ENCODE peak calls at places on chromosomes 2 and 18, in five cellular contexts. Z is KBM-7; W is stimulated activated CD4-positive, alpha-beta T cell treated with anti-CD3 and anti-CD28 coated beads, TNF-alpha, amount 100 ng/mL, for 1 hour; L is T-helper 1 cell; X is smooth muscle cell of the brain vasculature. Y is an unnamed sample.

GRCh38 chr18:46069524-46069923 is 2.5 kb downstream of the PSTPIP2 start:
- DNase-seq in Z (no peak), W (no peak), X (no peak), L (no peak), Y (no peak)

GRCh38 chr2:151766421-151767153 is 32.3 kb upstream of the NEB start:
- DNase-seq in W (no peak), X (no peak), Z (no peak), L (no peak), Y (no peak)

GRCh38 chr18:24659837-24660720 is 199.6 kb downstream of the HRH4 start:
- DNase-seq in L (peak), X (no peak), W (no peak), Z (peak), Y (no peak)

GRCh38 chr18:33817096-33817495 is 239.1 kb downstream of the ASXL3 start:
- DNase-seq in X (no peak), L (no peak), W (no peak), Z (no peak), Y (no peak)

GRCh38 chr2:205496777-205497176 is 185.5 kb upstream of the NRP2 start:
- DNase-seq in Z (no peak), W (no peak), L (no peak), X (no peak), Y (no peak)

GRCh38 chr2:239523147-239523943 is 122.5 kb upstream of the HDAC4 start:
- DNase-seq in X (no peak), W (no peak), Z (peak), L (no peak), Y (no peak)

GRCh38 chr2:54763636-54764291 is 40.3 kb downstream of the EML6 start:
- DNase-seq in Z (peak), W (no peak), X (no peak), L (no peak), Y (no peak)

GRCh38 chr18:7830468-7830867 is 263.4 kb downstream of the PTPRM start:
- DNase-seq in W (no peak), X (no peak), Z (peak), L (no peak), Y (no peak)

GRCh38 chr2:54499666-54500065 is 43.5 kb downstream of the SPTBN1 start:
- DNase-seq in X (no peak), W (no peak), Z (no peak), L (no peak), Y (peak)

GRCh38 chr2:12881952-12882351 is 165.2 kb downstream of the TRIB2 start:
- DNase-seq in L (no peak), Z (no peak), W (no peak), X (no peak), Y (no peak)

GRCh38 chr18:5197032-5197434 is at the start of gene AKAIN1:
- DNase-seq in Z (peak), X (no peak), L (peak), W (no peak), Y (no peak)

GRCh38 chr2:159096896-159097295 is 128.5 kb downstream of the TANC1 start:
- DNase-seq in L (no peak), Z (no peak), X (no peak), W (no peak), Y (no peak)

GRCh38 chr2:241216211-241216761 is 27.8 kb downstream of the ANO7 start:
- DNase-seq in Z (no peak), X (no peak), W (no peak), L (no peak), Y (no peak)

GRCh38 chr18:12791631-12792030 is 88.8 kb downstream of the PSMG2 start:
- DNase-seq in X (no peak), W (no peak), Z (no peak), L (no peak), Y (no peak)

Y was measured in pulmonary artery endothelial cell.